ENCODE peak calls at places on chromosome 13, in seven cellular contexts. J, T, X, R, F, G and O are unnamed samples.

GRCh38 chr13:30142502-30143211 is 164.7 kb downstream of the KATNAL1 start:
- DNase-seq in R (no peak), F (peak; percentile 88), G (peak; percentile 65), T (no peak), J (peak; percentile 95), X (peak; percentile 71), O (no peak)

GRCh38 chr13:44719857-44720671 is 143.9 kb upstream of the TSC22D1 start:
- DNase-seq in T (no peak), X (no peak), F (peak; percentile 91), G (no peak), J (peak; percentile 55), R (no peak), O (no peak)

GRCh38 chr13:80224468-80224867 is 116.5 kb downstream of the SPRY2 start:
- DNase-seq in F (peak; percentile 43), X (no peak), T (no peak), J (peak; percentile 76), R (no peak), G (no peak), O (no peak)

GRCh38 chr13:21233086-21233485 is 56.6 kb downstream of the MRPL57 start:
- DNase-seq in J (no peak), X (no peak), R (no peak), T (no peak), F (no peak), G (no peak), O (peak; percentile 34)

GRCh38 chr13:30752201-30752797 is 17.0 kb downstream of the ALOX5AP start:
- DNase-seq in R (no peak), G (no peak), T (no peak), X (no peak), J (no peak), F (peak; percentile 58), O (no peak)

GRCh38 chr13:54198911-54199310 is 1170.3 kb downstream of the OLFM4 start:
- DNase-seq in F (no peak), G (no peak), R (no peak), J (no peak), X (no peak), T (no peak), O (no peak)

GRCh38 chr13:47904239-47904638 is 96.8 kb downstream of the SUCLA2 start:
- DNase-seq in F (no peak), X (no peak), J (no peak), G (no peak), R (no peak), T (no peak), O (no peak)

GRCh38 chr13:105497597-105497996 is 1037.9 kb downstream of the EFNB2 start:
- DNase-seq in X (no peak), T (no peak), J (peak; percentile 9), G (no peak), F (no peak), R (no peak), O (no peak)

GRCh38 chr13:63551731-63552130 is 2136.1 kb upstream of the PCDH20 start:
- DNase-seq in F (no peak), X (no peak), J (no peak), T (no peak), R (no peak), G (no peak), O (no peak)

GRCh38 chr13:30105381-30105780 is 202.0 kb downstream of the KATNAL1 start:
- DNase-seq in X (peak; percentile 79), F (no peak), R (no peak), J (no peak), T (no peak), G (no peak), O (no peak)

GRCh38 chr13:111359930-111360329 is 39.5 kb downstream of the TEX29 start:
- DNase-seq in J (no peak), G (no peak), R (no peak), T (no peak), F (no peak), X (peak; percentile 63), O (no peak)

GRCh38 chr13:45257638-45258338 is 56.9 kb upstream of the KCTD4 start:
- DNase-seq in X (no peak), R (no peak), T (no peak), F (no peak), G (no peak), J (no peak), O (peak; percentile 45)

GRCh38 chr13:54029720-54030119 is 1001.1 kb downstream of the OLFM4 start:
- DNase-seq in T (no peak), J (no peak), F (no peak), X (no peak), G (no peak), R (no peak), O (no peak)

GRCh38 chr13:110853235-110853721 is 61.6 kb downstream of the ANKRD10 start:
- DNase-seq in R (no peak), X (peak; percentile 46), T (no peak), J (no peak), G (no peak), F (no peak), O (no peak)

GRCh38 chr13:39148513-39148961 is 110.3 kb downstream of the NHLRC3 start:
- DNase-seq in J (peak; percentile 85), G (no peak), T (no peak), F (peak; percentile 74), R (no peak), X (peak; percentile 68), O (no peak)

GRCh38 chr13:113890758-113891480 is 27.0 kb upstream of the GAS6 start:
- DNase-seq in R (no peak), T (no peak), G (no peak), X (no peak), F (no peak), J (no peak), O (no peak)

GRCh38 chr13:86581711-86582110 is 782.5 kb upstream of the SLITRK6 start:
- DNase-seq in R (no peak), J (peak; percentile 30), T (no peak), X (no peak), F (no peak), G (no peak), O (no peak)

GRCh38 chr13:21104199-21105019 is 43.0 kb upstream of the LATS2 start:
- DNase-seq in G (no peak), R (no peak), F (no peak), T (no peak), J (no peak), X (no peak), O (no peak)

GRCh38 chr13:111184685-111185401 is 69.7 kb downstream of the ARHGEF7 start:
- DNase-seq in X (no peak), G (no peak), R (peak; percentile 31), J (no peak), T (no peak), F (peak; percentile 31), O (peak; percentile 81)

GRCh38 chr13:38538412-38538811 is 148.5 kb upstream of the FREM2 start:
- DNase-seq in X (no peak), T (no peak), G (no peak), R (no peak), F (no peak), J (no peak), O (no peak)

GRCh38 chr13:79448413-79448812 is 32.5 kb upstream of the NDFIP2 start:
- DNase-seq in X (no peak), G (no peak), T (no peak), R (no peak), F (no peak), J (no peak), O (no peak)

DNA sequence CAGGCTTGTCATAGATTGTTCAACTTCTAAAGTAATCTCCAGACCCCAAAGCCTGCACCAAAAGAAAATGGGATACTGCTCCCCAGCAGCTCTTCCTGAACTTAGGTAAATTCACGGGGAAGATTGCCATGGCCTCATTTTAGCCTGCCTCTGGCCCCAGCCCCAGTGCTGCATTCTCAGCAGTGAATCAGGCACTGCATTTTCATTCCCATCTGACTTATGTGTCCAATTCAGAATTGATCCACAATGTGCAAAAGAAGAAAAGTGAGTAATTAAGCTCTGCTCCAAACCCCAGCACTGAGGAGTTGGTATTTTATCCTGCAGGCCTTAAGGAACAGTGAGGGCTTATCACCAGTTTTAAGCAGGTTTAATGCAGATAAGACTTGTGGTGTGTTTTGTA is 176.4 kb downstream of the KCTD12 start:
- DNase-seq in X (no peak), R (no peak), F (no peak), J (no peak), T (no peak), G (no peak), O (no peak)
- TF ChIP-seq CTCF in X (no peak), R (no peak), F (no peak), J (no peak), T (no peak), G (no peak), O (no peak)

DNA sequence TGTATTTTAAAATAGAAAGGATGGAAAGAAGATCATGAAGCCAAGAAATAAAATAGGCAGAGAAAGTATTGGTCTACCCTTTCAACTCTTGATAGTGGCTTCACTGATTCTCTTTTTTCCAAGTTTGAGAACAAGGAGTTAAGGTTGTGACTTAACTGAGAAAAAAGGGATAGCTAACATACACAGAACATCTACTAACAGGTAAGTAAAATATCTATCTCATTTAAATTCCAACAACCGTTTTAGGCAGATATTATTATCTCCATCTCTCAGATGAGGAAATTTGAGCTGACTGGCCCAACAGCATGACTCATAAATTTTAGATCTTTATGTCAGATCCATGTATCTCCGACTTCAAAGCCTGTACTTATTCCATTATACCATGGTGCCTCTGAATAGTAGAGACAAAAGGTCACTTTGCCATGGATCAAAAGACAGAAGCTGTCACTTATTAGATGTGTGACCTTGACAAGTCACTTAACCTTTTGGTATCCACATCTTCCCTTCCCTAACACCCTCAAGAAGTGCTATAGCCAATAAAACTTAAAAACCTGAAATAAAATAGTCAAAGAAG is 152.1 kb downstream of the DACH1 start:
- DNase-seq in G (no peak), T (no peak), F (no peak), R (no peak), X (no peak), J (no peak), O (no peak)
- TF ChIP-seq CTCF in G (no peak), T (no peak), F (no peak), R (no peak), X (no peak), J (no peak), O (no peak)

DNA sequence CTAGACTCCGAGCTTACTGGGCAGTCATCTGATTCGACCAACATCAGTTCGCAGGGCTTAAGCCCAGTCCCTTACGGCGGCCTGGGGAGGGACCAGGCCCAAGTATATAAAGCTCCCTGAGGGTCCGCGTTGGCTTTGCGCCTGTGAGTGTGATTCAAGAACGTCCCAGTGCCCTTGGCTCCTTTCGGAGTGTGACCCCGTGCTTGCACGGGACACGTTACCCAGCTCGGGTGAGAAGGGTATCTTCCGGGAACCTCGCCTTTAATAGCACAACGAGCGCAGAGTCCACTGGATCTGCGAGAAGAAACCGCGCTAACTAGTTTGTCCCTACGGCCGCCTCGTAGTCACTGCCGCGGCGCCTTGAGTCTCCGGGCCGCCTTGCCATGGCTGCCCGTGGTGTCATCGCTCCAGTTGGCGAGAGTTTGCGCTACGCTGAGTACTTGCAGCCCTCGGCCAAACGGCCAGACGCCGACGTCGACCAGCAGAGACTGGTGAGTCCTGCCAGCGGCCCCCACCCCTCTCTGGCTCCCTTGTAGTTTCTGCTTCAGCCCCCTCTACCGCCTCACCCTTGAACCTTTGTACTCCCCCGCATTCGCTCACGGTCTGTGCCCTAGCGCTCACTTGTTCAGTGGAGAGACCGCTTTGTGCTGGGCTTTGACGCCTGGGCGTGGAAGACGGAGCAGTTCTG is at the start of gene DNAJC15:
- DNase-seq in T (peak; percentile 21), G (peak; percentile 66), R (peak; percentile 41), J (peak; percentile 83), F (peak; percentile 82), X (peak; percentile 86), O (peak; percentile 80)
- TF ChIP-seq CTCF in T (no peak), G (no peak), R (no peak), J (no peak), F (no peak), X (peak; percentile 35), O (peak; percentile 10)

GRCh38 chr13:49649244-49649962 is 21.1 kb downstream of the ARL11 start:
- DNase-seq in T (no peak), R (no peak), G (no peak), F (peak; percentile 67), J (no peak), X (no peak), O (no peak)
- TF ChIP-seq CTCF in T (no peak), R (no peak), G (peak; percentile 10), F (peak; percentile 56), J (peak; percentile 67), X (peak; percentile 67), O (no peak)